ENCODE peak calls at places on chromosomes 11 and 22, in ten cellular contexts. One of them, this sample, is unnamed. For H3K4me1, the result is how much of the 10 kb centered on the place peaks cover.

GRCh38 chr11:81869337-81870065 is 864.2 kb downstream of the FAM181B start:
- DNase-seq in vagina: no peak
- DNase-seq in SK-N-SH: no peak
- DNase-seq in neuronal stem cell: no peak
- DNase-seq in heart left ventricle: no peak
- DNase-seq in ovary: no peak
- DNase-seq in tibial nerve: no peak
- DNase-seq in heart right ventricle: no peak
- DNase-seq in HepG2: no peak
- DNase-seq in A549: no peak
- DNase-seq in this sample: no peak

GRCh38 chr11:73465019-73465675 is 88.9 kb downstream of the RELT start:
- DNase-seq in vagina: no peak
- DNase-seq in SK-N-SH: peak
- DNase-seq in neuronal stem cell: no peak
- DNase-seq in heart left ventricle: no peak
- DNase-seq in ovary: no peak
- DNase-seq in tibial nerve: no peak
- DNase-seq in heart right ventricle: no peak
- DNase-seq in HepG2: no peak
- DNase-seq in A549: no peak
- DNase-seq in this sample: no peak

GRCh38 chr11:61065955-61066638 is 36.2 kb upstream of the CD5 start:
- DNase-seq in vagina: no peak
- DNase-seq in SK-N-SH: no peak
- DNase-seq in neuronal stem cell: no peak
- DNase-seq in heart left ventricle: no peak
- DNase-seq in ovary: no peak
- DNase-seq in tibial nerve: no peak
- DNase-seq in heart right ventricle: no peak
- DNase-seq in HepG2: no peak
- DNase-seq in A549: no peak
- DNase-seq in this sample: no peak

GRCh38 chr11:12827929-12828812 is 153.9 kb downstream of the TEAD1 start:
- DNase-seq in vagina: no peak
- DNase-seq in SK-N-SH: no peak
- DNase-seq in neuronal stem cell: peak
- DNase-seq in heart left ventricle: no peak
- DNase-seq in ovary: peak
- DNase-seq in tibial nerve: no peak
- DNase-seq in heart right ventricle: no peak
- DNase-seq in HepG2: peak
- DNase-seq in A549: peak
- DNase-seq in this sample: no peak

GRCh38 chr11:63802637-63803414 is 10.4 kb upstream of the SPINDOC start:
- DNase-seq in vagina: no peak
- DNase-seq in SK-N-SH: no peak
- DNase-seq in neuronal stem cell: peak
- DNase-seq in heart left ventricle: no peak
- DNase-seq in ovary: no peak
- DNase-seq in tibial nerve: no peak
- DNase-seq in heart right ventricle: no peak
- DNase-seq in HepG2: no peak
- DNase-seq in A549: peak
- DNase-seq in this sample: peak

GRCh38 chr22:50436841-50437341 is 37.9 kb downstream of the SBF1 start:
- DNase-seq in vagina: no peak
- DNase-seq in SK-N-SH: no peak
- DNase-seq in neuronal stem cell: no peak
- DNase-seq in heart left ventricle: no peak
- DNase-seq in ovary: no peak
- DNase-seq in tibial nerve: no peak
- DNase-seq in heart right ventricle: no peak
- DNase-seq in HepG2: no peak
- DNase-seq in A549: no peak
- DNase-seq in this sample: no peak

GRCh38 chr11:130519128-130519932 is 70.9 kb downstream of the ADAMTS15 start:
- DNase-seq in vagina: no peak
- DNase-seq in SK-N-SH: no peak
- DNase-seq in neuronal stem cell: no peak
- DNase-seq in heart left ventricle: no peak
- DNase-seq in ovary: no peak
- DNase-seq in tibial nerve: no peak
- DNase-seq in heart right ventricle: no peak
- DNase-seq in HepG2: no peak
- DNase-seq in A549: no peak
- DNase-seq in this sample: no peak

GRCh38 chr11:126547161-126547560 is 191.7 kb downstream of the ST3GAL4 start:
- DNase-seq in vagina: no peak
- DNase-seq in SK-N-SH: no peak
- DNase-seq in neuronal stem cell: no peak
- DNase-seq in heart left ventricle: no peak
- DNase-seq in ovary: no peak
- DNase-seq in tibial nerve: no peak
- DNase-seq in heart right ventricle: no peak
- DNase-seq in HepG2: no peak
- DNase-seq in A549: no peak
- DNase-seq in this sample: no peak

GRCh38 chr11:14626650-14627049 is 17.0 kb upstream of the PDE3B start:
- DNase-seq in vagina: no peak
- DNase-seq in SK-N-SH: no peak
- DNase-seq in neuronal stem cell: no peak
- DNase-seq in heart left ventricle: no peak
- DNase-seq in ovary: no peak
- DNase-seq in tibial nerve: no peak
- DNase-seq in heart right ventricle: no peak
- DNase-seq in HepG2: no peak
- DNase-seq in A549: no peak
- DNase-seq in this sample: no peak

GRCh38 chr11:1633864-1634263 is 4.3 kb downstream of the KRTAP5-5 start:
- DNase-seq in vagina: no peak
- DNase-seq in SK-N-SH: no peak
- DNase-seq in neuronal stem cell: no peak
- DNase-seq in heart left ventricle: no peak
- DNase-seq in ovary: no peak
- DNase-seq in tibial nerve: no peak
- DNase-seq in heart right ventricle: no peak
- DNase-seq in HepG2: no peak
- DNase-seq in A549: no peak
- DNase-seq in this sample: no peak

GRCh38 chr11:114228401-114229061 is 67.7 kb upstream of the NNMT start:
- DNase-seq in vagina: no peak
- DNase-seq in SK-N-SH: peak
- DNase-seq in neuronal stem cell: no peak
- DNase-seq in heart left ventricle: no peak
- DNase-seq in ovary: no peak
- DNase-seq in tibial nerve: no peak
- DNase-seq in heart right ventricle: no peak
- DNase-seq in HepG2: no peak
- DNase-seq in A549: no peak
- DNase-seq in this sample: no peak

GRCh38 chr11:134981824-134982223 is 569.8 kb upstream of the B3GAT1 start:
- DNase-seq in vagina: no peak
- DNase-seq in SK-N-SH: no peak
- DNase-seq in neuronal stem cell: no peak
- DNase-seq in heart left ventricle: no peak
- DNase-seq in ovary: no peak
- DNase-seq in tibial nerve: no peak
- DNase-seq in heart right ventricle: no peak
- DNase-seq in HepG2: no peak
- DNase-seq in A549: no peak
- DNase-seq in this sample: no peak

GRCh38 chr22:20424937-20425587 is 12.6 kb downstream of the SCARF2 start:
- DNase-seq in vagina: no peak
- DNase-seq in SK-N-SH: peak
- DNase-seq in neuronal stem cell: no peak
- DNase-seq in heart left ventricle: no peak
- DNase-seq in ovary: no peak
- DNase-seq in tibial nerve: no peak
- DNase-seq in heart right ventricle: no peak
- DNase-seq in HepG2: no peak
- DNase-seq in A549: peak
- DNase-seq in this sample: no peak

DNA sequence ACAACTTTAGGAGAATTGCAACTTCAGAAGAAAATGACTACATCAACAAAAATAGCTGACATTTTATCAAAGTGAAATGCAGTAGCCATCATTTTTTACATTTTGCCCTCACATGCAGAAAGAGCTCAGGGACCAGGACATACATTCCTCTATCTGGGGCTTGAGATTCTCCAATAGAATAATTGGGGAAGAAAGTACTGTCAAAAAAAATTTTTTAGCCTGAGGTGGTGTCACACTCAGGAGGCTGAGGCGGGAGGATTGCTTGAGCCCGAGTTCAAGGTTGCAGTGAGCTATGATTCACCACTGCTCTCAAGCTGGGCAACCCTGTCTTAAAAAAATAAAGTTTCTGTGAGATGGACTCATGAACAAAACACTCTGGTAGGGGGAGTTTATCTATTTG is 32.2 kb upstream of the DEPDC7 start:
- DNase-seq in vagina: no peak
- DNase-seq in SK-N-SH: no peak
- DNase-seq in neuronal stem cell: no peak
- DNase-seq in heart left ventricle: no peak
- DNase-seq in ovary: no peak
- DNase-seq in tibial nerve: no peak
- DNase-seq in heart right ventricle: no peak
- DNase-seq in HepG2: no peak
- DNase-seq in A549: no peak
- DNase-seq in this sample: no peak
- H3K4me1 ChIP-seq in vagina: under half
- H3K4me1 ChIP-seq in SK-N-SH: under half
- H3K4me1 ChIP-seq in neuronal stem cell: under half
- H3K4me1 ChIP-seq in heart left ventricle: under half
- H3K4me1 ChIP-seq in ovary: under half
- H3K4me1 ChIP-seq in tibial nerve: under half
- H3K4me1 ChIP-seq in heart right ventricle: under half
- H3K4me1 ChIP-seq in HepG2: under half
- H3K4me1 ChIP-seq in A549: under half
- H3K4me1 ChIP-seq in this sample: under half

GRCh38 chr11:65576867-65577755 is 1.3 kb downstream of the EHBP1L1 start:
- DNase-seq in vagina: no peak
- DNase-seq in SK-N-SH: no peak
- DNase-seq in neuronal stem cell: no peak
- DNase-seq in heart left ventricle: peak
- DNase-seq in ovary: peak
- DNase-seq in tibial nerve: no peak
- DNase-seq in heart right ventricle: peak
- DNase-seq in HepG2: peak
- DNase-seq in A549: peak
- DNase-seq in this sample: peak
- H3K27ac ChIP-seq in vagina: peak
- H3K27ac ChIP-seq in SK-N-SH: peak
- H3K27ac ChIP-seq in neuronal stem cell: no peak
- H3K27ac ChIP-seq in heart left ventricle: peak
- H3K27ac ChIP-seq in ovary: peak
- H3K27ac ChIP-seq in tibial nerve: peak
- H3K27ac ChIP-seq in heart right ventricle: peak
- H3K27ac ChIP-seq in HepG2: no peak
- H3K27ac ChIP-seq in A549: peak
- H3K27ac ChIP-seq in this sample: peak

GRCh38 chr11:110153474-110153873 is 60.3 kb downstream of the ZC3H12C start:
- DNase-seq in vagina: no peak
- DNase-seq in SK-N-SH: no peak
- DNase-seq in neuronal stem cell: no peak
- DNase-seq in heart left ventricle: no peak
- DNase-seq in ovary: no peak
- DNase-seq in tibial nerve: no peak
- DNase-seq in heart right ventricle: no peak
- DNase-seq in HepG2: no peak
- DNase-seq in A549: no peak
- DNase-seq in this sample: no peak

GRCh38 chr11:110156503-110156902 is 63.3 kb downstream of the ZC3H12C start:
- DNase-seq in vagina: no peak
- DNase-seq in SK-N-SH: no peak
- DNase-seq in neuronal stem cell: no peak
- DNase-seq in heart left ventricle: no peak
- DNase-seq in ovary: no peak
- DNase-seq in tibial nerve: no peak
- DNase-seq in heart right ventricle: no peak
- DNase-seq in HepG2: no peak
- DNase-seq in A549: no peak
- DNase-seq in this sample: no peak

GRCh38 chr11:110147965-110148709 is 54.9 kb downstream of the ZC3H12C start:
- DNase-seq in vagina: no peak
- DNase-seq in SK-N-SH: no peak
- DNase-seq in neuronal stem cell: no peak
- DNase-seq in heart left ventricle: no peak
- DNase-seq in ovary: no peak
- DNase-seq in tibial nerve: no peak
- DNase-seq in heart right ventricle: no peak
- DNase-seq in HepG2: no peak
- DNase-seq in A549: peak
- DNase-seq in this sample: no peak

GRCh38 chr11:110148775-110149744 is 55.9 kb downstream of the ZC3H12C start:
- DNase-seq in vagina: no peak
- DNase-seq in SK-N-SH: no peak
- DNase-seq in neuronal stem cell: no peak
- DNase-seq in heart left ventricle: no peak
- DNase-seq in ovary: no peak
- DNase-seq in tibial nerve: no peak
- DNase-seq in heart right ventricle: no peak
- DNase-seq in HepG2: no peak
- DNase-seq in A549: peak
- DNase-seq in this sample: no peak

DNA sequence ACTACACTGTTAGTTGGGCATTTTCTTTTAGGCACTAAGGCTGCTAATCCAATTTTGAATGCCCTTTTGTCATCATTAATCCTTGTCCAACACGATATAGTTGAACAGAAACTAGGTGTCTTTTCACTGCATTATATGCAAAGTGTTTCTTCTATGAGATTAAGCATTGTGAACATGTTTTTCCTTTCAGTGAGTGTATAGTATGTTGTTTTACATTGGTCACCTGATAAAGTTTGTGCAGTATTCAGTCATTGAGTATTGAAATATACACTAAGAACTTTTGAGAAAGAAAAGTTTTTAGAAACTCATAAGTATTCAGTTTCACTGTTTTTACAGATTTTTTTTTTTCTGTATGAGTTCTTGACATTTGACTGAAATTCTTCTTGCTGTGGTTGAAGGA is 59.0 kb downstream of the ZC3H12C start:
- DNase-seq in vagina: no peak
- DNase-seq in SK-N-SH: no peak
- DNase-seq in neuronal stem cell: no peak
- DNase-seq in heart left ventricle: no peak
- DNase-seq in ovary: no peak
- DNase-seq in tibial nerve: no peak
- DNase-seq in heart right ventricle: no peak
- DNase-seq in HepG2: no peak
- DNase-seq in A549: no peak
- DNase-seq in this sample: no peak
- H3K4me1 ChIP-seq in vagina: under half
- H3K4me1 ChIP-seq in SK-N-SH: under half
- H3K4me1 ChIP-seq in neuronal stem cell: under half
- H3K4me1 ChIP-seq in heart left ventricle: under half
- H3K4me1 ChIP-seq in ovary: under half
- H3K4me1 ChIP-seq in tibial nerve: under half
- H3K4me1 ChIP-seq in heart right ventricle: under half
- H3K4me1 ChIP-seq in HepG2: under half
- H3K4me1 ChIP-seq in A549: half or more
- H3K4me1 ChIP-seq in this sample: under half

GRCh38 chr11:22711880-22712279 is 45.5 kb downstream of the GAS2 start:
- DNase-seq in vagina: no peak
- DNase-seq in SK-N-SH: no peak
- DNase-seq in neuronal stem cell: no peak
- DNase-seq in heart left ventricle: no peak
- DNase-seq in ovary: no peak
- DNase-seq in tibial nerve: no peak
- DNase-seq in heart right ventricle: no peak
- DNase-seq in HepG2: no peak
- DNase-seq in A549: no peak
- DNase-seq in this sample: no peak
- H3K27ac ChIP-seq in vagina: no peak
- H3K27ac ChIP-seq in SK-N-SH: no peak
- H3K27ac ChIP-seq in neuronal stem cell: no peak
- H3K27ac ChIP-seq in heart left ventricle: no peak
- H3K27ac ChIP-seq in ovary: no peak
- H3K27ac ChIP-seq in tibial nerve: no peak
- H3K27ac ChIP-seq in heart right ventricle: no peak
- H3K27ac ChIP-seq in HepG2: no peak
- H3K27ac ChIP-seq in A549: no peak
- H3K27ac ChIP-seq in this sample: no peak